ENCODE peak calls at places on chromosomes 13 and 19, in ten cellular contexts. V, L, E, N, H, C, F, Y, A and O are unnamed samples.
A peak's percentile ranks its signal among the peaks of the same experiment; 100 is the strongest.

GRCh38 chr19:13057744-13058143 is 44.9 kb downstream of the LYL1 start:
- DNase-seq in L (no peak), E (no peak), H (no peak), C (no peak), N (no peak), V (no peak), Y (peak; percentile 64), A (peak; percentile 42), F (no peak), O (no peak)

GRCh38 chr19:16862826-16863405 is 25.9 kb upstream of the F2RL3 start:
- DNase-seq in H (no peak), F (no peak), Y (no peak), L (no peak), A (no peak), C (no peak), N (no peak), E (no peak), V (no peak), O (no peak)

GRCh38 chr13:94711561-94712286 is 621 bp downstream of the SOX21 start:
- DNase-seq in A (no peak), C (no peak), N (no peak), L (peak; percentile 45), F (no peak), E (no peak), H (peak; percentile 6), Y (peak; percentile 56), V (no peak), O (peak; percentile 24)

GRCh38 chr13:33509642-33510229 is 224.2 kb upstream of the STARD13 start:
- DNase-seq in F (peak; percentile 29), A (no peak), E (no peak), C (no peak), H (peak; percentile 81), N (no peak), V (no peak), L (no peak), Y (no peak), O (peak; percentile 61)

GRCh38 chr19:54893406-54893805 is 12.5 kb upstream of the NCR1 start:
- DNase-seq in F (no peak), Y (no peak), V (no peak), H (no peak), L (no peak), C (no peak), E (no peak), N (no peak), A (no peak), O (no peak)

GRCh38 chr13:53126803-53127202 is 98.2 kb downstream of the OLFM4 start:
- DNase-seq in H (peak; percentile 64), N (no peak), F (no peak), V (peak; percentile 60), E (no peak), Y (peak; percentile 12), A (no peak), C (no peak), L (no peak), O (no peak)

GRCh38 chr13:98930014-98930625 is 47.7 kb downstream of the DOCK9 start:
- DNase-seq in E (no peak), Y (peak; percentile 63), C (no peak), A (no peak), L (no peak), N (no peak), V (peak; percentile 61), H (no peak), F (no peak), O (no peak)

GRCh38 chr19:31699421-31699820 is 350.2 kb upstream of the TSHZ3 start:
- DNase-seq in F (no peak), N (no peak), V (no peak), H (no peak), Y (no peak), C (no peak), L (no peak), A (no peak), E (no peak), O (no peak)

GRCh38 chr13:84031120-84031519 is 148.8 kb upstream of the SLITRK1 start:
- DNase-seq in E (no peak), L (no peak), V (no peak), N (no peak), C (no peak), H (no peak), A (no peak), Y (no peak), F (no peak), O (no peak)

GRCh38 chr19:30391554-30392551 is 19.7 kb downstream of the ZNF536 start:
- DNase-seq in Y (peak; percentile 60), A (peak; percentile 97), H (peak; percentile 95), V (no peak), F (no peak), C (no peak), N (no peak), L (no peak), E (peak; percentile 64), O (no peak)

GRCh38 chr13:29991343-29991742 is 140.9 kb upstream of the UBL3 start:
- DNase-seq in V (no peak), H (peak; percentile 98), E (no peak), A (peak; percentile 90), N (peak; percentile 88), L (no peak), Y (no peak), C (no peak), F (peak; percentile 95), O (peak; percentile 97)

GRCh38 chr13:33606692-33607091 is 211.3 kb upstream of the RFC3 start:
- DNase-seq in Y (peak; percentile 38), E (peak; percentile 78), V (no peak), N (no peak), C (no peak), L (no peak), F (no peak), H (no peak), A (no peak), O (peak; percentile 6)

GRCh38 chr13:113981611-113982295 is 7.9 kb upstream of the C13orf46 start:
- DNase-seq in F (no peak), Y (no peak), E (no peak), L (peak; percentile 11), V (peak; percentile 38), N (no peak), C (no peak), H (no peak), A (no peak), O (no peak)

GRCh38 chr13:91270031-91270430 is 77.5 kb upstream of the MIR17HG start:
- DNase-seq in V (no peak), N (no peak), Y (peak; percentile 5), C (no peak), A (no peak), H (no peak), F (peak; percentile 32), L (no peak), E (peak; percentile 49), O (no peak)

GRCh38 chr19:49340069-49340864 is 5.1 kb downstream of the CD37 start:
- DNase-seq in Y (peak; percentile 83), V (peak; percentile 83), N (peak; percentile 87), E (no peak), H (no peak), L (peak; percentile 69), C (peak; percentile 96), F (peak; percentile 8), A (peak; percentile 55), O (no peak)

GRCh38 chr13:24039621-24040475 is 120.7 kb upstream of the SPATA13 start:
- DNase-seq in L (no peak), E (peak; percentile 70), V (no peak), A (no peak), F (no peak), C (peak; percentile 65), Y (no peak), H (no peak), N (no peak), O (no peak)

GRCh38 chr13:30738526-30738925 is 3.2 kb downstream of the ALOX5AP start:
- DNase-seq in F (no peak), L (peak; percentile 39), V (no peak), H (no peak), E (no peak), A (no peak), N (no peak), Y (peak; percentile 41), C (no peak), O (no peak)

GRCh38 chr13:47798194-47798593 is 202.9 kb downstream of the SUCLA2 start:
- DNase-seq in H (no peak), L (no peak), Y (no peak), C (no peak), F (no peak), V (no peak), A (no peak), E (no peak), N (no peak), O (no peak)

GRCh38 chr13:26837102-26837501 is 76.5 kb upstream of the GPR12 start:
- DNase-seq in Y (no peak), E (no peak), V (no peak), F (no peak), N (no peak), A (no peak), H (no peak), C (no peak), L (no peak), O (no peak)

GRCh38 chr19:37986048-37986750 is 79.2 kb downstream of the SIPA1L3 start:
- DNase-seq in V (no peak), H (no peak), L (no peak), Y (no peak), F (no peak), E (no peak), C (peak; percentile 65), N (no peak), A (no peak), O (no peak)

GRCh38 chr13:106034201-106034600 is 501.3 kb downstream of the EFNB2 start:
- DNase-seq in E (no peak), F (peak; percentile 23), N (no peak), C (no peak), L (no peak), V (no peak), H (peak; percentile 56), Y (no peak), A (no peak), O (no peak)

GRCh38 chr13:19984430-19985218 is 26.1 kb downstream of the ZMYM2 start:
- DNase-seq in E (peak; percentile 60), L (no peak), A (peak; percentile 6), C (peak; percentile 74), N (peak; percentile 58), F (peak; percentile 39), Y (peak; percentile 46), H (peak; percentile 56), V (no peak), O (peak; percentile 70)

GRCh38 chr19:7992575-7992974 is 12.9 kb downstream of the ELAVL1 start:
- DNase-seq in E (no peak), H (no peak), L (no peak), F (no peak), A (no peak), N (no peak), C (no peak), Y (no peak), V (no peak), O (no peak)

GRCh38 chr13:113654591-113655357 is 3.2 kb downstream of the ATP4B start:
- DNase-seq in F (no peak), Y (no peak), E (no peak), V (peak; percentile 34), N (no peak), A (no peak), L (peak; percentile 10), H (no peak), C (no peak), O (no peak)

GRCh38 chr19:16452321-16452720 is 19.4 kb downstream of the EPS15L1 start:
- DNase-seq in H (no peak), V (no peak), E (no peak), C (no peak), F (no peak), L (no peak), Y (peak; percentile 73), A (no peak), N (no peak), O (no peak)

GRCh38 chr13:98979012-98979411 is 1.1 kb upstream of the DOCK9 start:
- DNase-seq in L (no peak), N (no peak), F (no peak), V (no peak), Y (no peak), E (no peak), C (no peak), H (no peak), A (no peak), O (no peak)

GRCh38 chr13:44713793-44714469 is 137.8 kb upstream of the TSC22D1 start:
- DNase-seq in F (peak; percentile 96), L (no peak), C (no peak), E (peak; percentile 64), Y (no peak), A (peak; percentile 79), V (no peak), N (peak; percentile 74), H (peak; percentile 95), O (peak; percentile 94)

GRCh38 chr13:112129557-112129956 is 62.6 kb downstream of the SOX1 start:
- DNase-seq in L (no peak), F (no peak), N (no peak), Y (peak; percentile 57), V (no peak), A (no peak), E (no peak), C (no peak), H (no peak), O (no peak)